ENCODE peak calls at places on chromosomes 2 and 18, in four cellular contexts. L is transverse colon, X is WTC11, W is cardiac fibroblast. Y is an unnamed sample.

GRCh38 chr2:151238527-151239487 is 22.9 kb downstream of the RBM43 start:
- DNase-seq in L (peak; percentile 27), X (peak; percentile 29), W (peak; percentile 93), Y (peak; percentile 67)

GRCh38 chr2:219045937-219046550 is 4.7 kb upstream of the CFAP65 start:
- DNase-seq in L (no peak), X (peak; percentile 78), W (peak; percentile 51), Y (no peak)

GRCh38 chr2:134410831-134411231 is 157.0 kb downstream of the MGAT5 start:
- DNase-seq in L (peak; percentile 18), X (no peak), W (peak; percentile 36), Y (peak; percentile 38)

GRCh38 chr2:222318712-222319575 is 20.1 kb upstream of the PAX3 start:
- DNase-seq in L (no peak), X (peak; percentile 32), W (peak; percentile 36), Y (no peak)

GRCh38 chr2:113137827-113138226 is 10.4 kb downstream of the IL1RN start:
- DNase-seq in L (no peak), X (no peak), W (no peak), Y (no peak)

GRCh38 chr2:149006883-149007543 is 31.5 kb upstream of the LYPD6B start:
- DNase-seq in L (no peak), X (no peak), W (no peak), Y (no peak)

GRCh38 chr2:84539729-84540128 is 23.4 kb downstream of the DNAH6 start:
- DNase-seq in L (no peak), X (no peak), W (no peak), Y (no peak)

GRCh38 chr2:201402651-201403573 is 45.8 kb upstream of the FLACC1 start:
- DNase-seq in L (no peak), X (no peak), W (peak; percentile 41), Y (peak; percentile 54)

GRCh38 chr18:74425161-74425560 is 31.9 kb downstream of the DIPK1C start:
- DNase-seq in L (no peak), X (no peak), W (no peak), Y (no peak)

GRCh38 chr2:9179572-9180201 is 26.9 kb upstream of the ASAP2 start:
- DNase-seq in L (peak; percentile 70), X (no peak), W (peak; percentile 93), Y (peak; percentile 80)

GRCh38 chr18:37565985-37566478 is 434 bp upstream of the CELF4 start:
- DNase-seq in L (no peak), X (peak; percentile 67), W (peak; percentile 65), Y (peak; percentile 22)

GRCh38 chr2:203814661-203815540 is 52.7 kb upstream of the CTLA4 start:
- DNase-seq in L (peak; percentile 71), X (peak; percentile 50), W (peak; percentile 91), Y (peak; percentile 83)

GRCh38 chr2:67322361-67323001 is 74.7 kb upstream of the ETAA1 start:
- DNase-seq in L (peak; percentile 14), X (peak; percentile 46), W (peak; percentile 58), Y (peak; percentile 29)

DNA sequence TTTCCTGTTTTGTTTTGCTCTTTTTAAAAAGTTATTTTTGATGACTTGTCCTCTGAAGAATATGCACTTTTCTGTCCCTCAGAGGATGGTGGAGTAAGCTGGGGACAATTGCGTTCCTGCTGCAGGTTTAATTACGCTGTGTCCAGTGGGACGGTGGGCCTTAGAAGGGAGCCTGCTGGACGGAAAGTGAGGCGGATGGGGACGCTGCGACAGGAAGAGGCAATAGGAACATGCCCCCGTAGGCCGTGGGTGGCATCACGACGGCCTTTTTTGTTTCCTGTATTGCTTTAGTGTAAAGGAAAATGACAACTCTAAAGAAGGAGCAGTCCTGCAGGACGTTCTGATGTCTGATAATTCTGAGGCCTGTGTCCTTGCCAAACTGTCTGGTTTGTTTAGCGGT is 121.6 kb downstream of the NFATC1 start:
- DNase-seq in L (no peak), X (no peak), W (no peak), Y (no peak)
- TF ChIP-seq CTCF in L (no peak), X (no peak), W (no peak), Y (no peak)

DNA sequence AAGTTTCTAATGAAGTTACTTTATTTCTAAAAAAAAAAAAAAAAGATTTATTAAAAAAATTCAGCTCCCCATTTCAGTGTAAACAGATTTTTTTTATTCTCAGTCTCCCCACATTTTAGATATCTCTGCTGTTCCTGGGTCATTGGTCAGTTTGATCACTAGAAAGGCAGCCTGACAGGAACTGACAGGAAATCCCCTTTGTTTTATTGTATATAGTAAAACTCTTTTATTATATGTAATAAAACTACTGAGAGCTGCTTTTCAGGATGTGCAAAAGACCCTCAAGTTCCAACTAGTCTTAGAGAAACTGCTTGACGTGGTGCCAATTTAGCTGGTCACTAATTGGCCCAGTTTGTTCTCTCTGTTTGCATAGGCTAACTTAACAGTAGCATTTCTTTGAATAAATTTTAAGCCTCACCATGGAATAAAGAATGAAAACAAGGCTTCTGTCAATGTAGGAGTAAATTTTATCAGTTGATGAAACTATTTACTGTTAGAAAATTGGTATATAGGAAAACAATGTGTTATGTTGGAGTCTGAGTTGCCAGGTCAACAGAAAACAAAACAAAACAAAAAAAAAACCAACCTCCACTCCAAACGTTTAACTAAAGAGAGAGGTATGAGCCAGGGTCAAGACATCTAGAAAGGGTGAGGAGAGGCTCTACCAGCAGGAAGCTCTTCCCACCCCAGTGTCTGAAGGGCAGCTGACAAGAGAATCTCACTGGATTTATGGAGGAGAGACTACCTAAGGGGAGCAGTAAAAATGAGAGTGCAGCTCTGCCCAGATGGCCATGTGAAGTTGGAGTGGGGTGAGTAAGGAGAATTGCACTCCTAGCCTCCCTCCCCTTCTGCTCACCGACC is 184.6 kb downstream of the ST6GAL2 start:
- DNase-seq in L (peak; percentile 60), X (no peak), W (no peak), Y (no peak)
- TF ChIP-seq CTCF in L (no peak), X (no peak), W (no peak), Y (no peak)

DNA sequence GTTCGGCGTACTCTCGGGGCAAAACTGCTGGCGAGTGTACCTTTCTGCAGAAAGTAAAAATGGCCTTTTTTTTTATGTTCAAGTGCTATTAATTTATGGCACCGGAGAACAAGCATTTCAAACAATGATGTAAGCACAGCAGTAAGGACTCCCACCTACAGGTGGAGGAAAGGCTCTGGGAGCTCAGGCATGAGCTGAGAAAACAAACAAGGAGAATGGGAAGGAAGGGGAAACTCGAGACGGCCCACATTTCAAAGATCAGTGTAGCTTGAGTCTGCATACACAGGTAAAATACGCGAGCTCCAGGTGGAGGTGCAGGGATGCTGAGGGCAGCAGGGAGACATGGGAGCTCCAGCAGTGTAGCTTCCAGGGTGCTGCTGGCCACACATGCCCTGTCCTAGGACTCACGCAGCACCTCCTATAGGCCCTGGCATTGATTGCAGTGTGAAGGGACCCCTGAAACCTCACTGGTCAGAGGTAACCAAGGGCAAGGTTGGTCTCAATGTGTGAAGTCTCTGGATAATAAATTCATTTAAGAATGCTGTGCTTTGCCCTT is 362.8 kb upstream of the HS6ST1 start:
- DNase-seq in L (no peak), X (peak; percentile 41), W (no peak), Y (no peak)
- TF ChIP-seq CTCF in L (no peak), X (no peak), W (no peak), Y (no peak)

DNA sequence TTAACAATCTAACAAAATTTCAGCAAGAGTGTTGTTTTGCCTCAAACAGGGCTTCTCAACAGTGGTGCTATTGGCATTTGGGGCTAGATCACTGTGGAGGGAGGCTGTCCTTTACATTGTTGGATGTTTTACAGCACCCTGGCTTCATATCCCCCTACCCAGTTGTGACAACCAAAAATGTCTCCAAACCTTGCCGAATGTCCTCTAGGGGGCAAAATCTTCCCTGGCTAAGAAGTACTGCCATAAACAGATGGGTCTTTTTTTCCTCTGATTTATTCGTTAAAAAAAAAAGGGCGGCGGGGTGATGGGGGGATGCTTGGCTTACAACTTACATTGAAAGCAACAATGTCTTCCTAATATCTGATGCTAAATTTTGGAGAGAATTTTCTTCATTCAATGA is 207.6 kb upstream of the CCDC150 start:
- DNase-seq in L (no peak), X (peak; percentile 46), W (no peak), Y (no peak)
- TF ChIP-seq CTCF in L (no peak), X (no peak), W (peak; percentile 50), Y (peak; percentile 75)

GRCh38 chr2:143841935-143842334 is 678.0 kb downstream of the ZEB2 start:
- DNase-seq in L (no peak), X (no peak), W (peak; percentile 40), Y (no peak)
- TF ChIP-seq CTCF in L (no peak), X (no peak), W (no peak), Y (peak; percentile 15)

DNA sequence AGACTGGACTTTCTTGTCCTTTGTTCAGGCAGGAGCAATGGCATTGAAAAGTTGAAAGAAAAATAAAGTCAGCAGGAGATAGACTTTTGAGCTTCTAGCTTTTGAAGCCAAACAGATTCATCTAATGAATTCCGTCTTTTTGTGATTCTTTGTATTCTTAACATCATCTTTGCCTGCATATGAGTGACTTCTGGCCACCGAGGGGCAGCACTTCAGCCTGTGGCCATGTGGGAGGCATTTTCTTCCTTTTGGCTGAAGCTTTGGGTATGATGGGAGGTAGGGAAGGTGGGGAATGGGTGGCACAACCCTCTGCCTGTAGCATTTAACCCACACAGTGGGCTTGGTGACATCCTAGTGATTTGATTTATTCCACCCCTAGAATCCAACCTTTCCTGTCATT is 220.6 kb downstream of the SETBP1 start:
- DNase-seq in L (no peak), X (peak; percentile 23), W (no peak), Y (no peak)
- TF ChIP-seq CTCF in L (no peak), X (no peak), W (peak; percentile 42), Y (peak; percentile 55)